ENCODE peak calls at places on chromosomes 5 and 9, in nine cellular contexts. J is IMR-90; U is breast epithelium; Y is AG04450; R is effector memory CD4-positive, alpha-beta T cell; C is mammary epithelial cell; L is GM23338; O is astrocyte; S is testis. E is an unnamed sample.

GRCh38 chr5:147539053-147539452 is 29.2 kb upstream of the DPYSL3 start:
- DNase-seq in U (no peak), O (peak; percentile 61), J (peak; percentile 46), Y (no peak), S (no peak), L (no peak), R (no peak), C (peak; percentile 42), E (no peak)

GRCh38 chr5:103228588-103228987 is 30.0 kb upstream of the MACIR start:
- DNase-seq in U (no peak), C (no peak), Y (no peak), S (no peak), O (no peak), J (no peak), R (no peak), L (no peak), E (no peak)

GRCh38 chr5:139882961-139883539 is 87.4 kb downstream of the PSD2 start:
- DNase-seq in C (peak; percentile 23), Y (no peak), J (no peak), U (no peak), S (no peak), O (no peak), R (no peak), L (no peak), E (no peak)

GRCh38 chr9:126704157-126704941 is 90.6 kb downstream of the LMX1B start:
- DNase-seq in R (no peak), U (peak; percentile 53), Y (no peak), C (peak; percentile 74), O (peak; percentile 47), J (peak; percentile 46), S (peak; percentile 63), L (no peak), E (no peak)

GRCh38 chr9:123654647-123655637 is 275.0 kb downstream of the DENND1A start:
- DNase-seq in L (no peak), O (no peak), C (no peak), J (no peak), Y (no peak), S (no peak), U (no peak), R (no peak), E (no peak)

GRCh38 chr5:59569608-59570334 is 323.8 kb downstream of the PDE4D start:
- DNase-seq in O (peak; percentile 38), R (no peak), U (no peak), L (peak; percentile 41), J (no peak), S (no peak), Y (no peak), C (no peak), E (no peak)

GRCh38 chr9:27194401-27195091 is 85.5 kb downstream of the TEK start:
- DNase-seq in U (no peak), Y (peak; percentile 37), C (peak; percentile 66), L (no peak), J (peak; percentile 87), O (peak; percentile 85), R (no peak), S (no peak), E (no peak)

GRCh38 chr9:95481000-95481399 is 35.8 kb downstream of the PTCH1 start:
- DNase-seq in O (peak; percentile 43), R (no peak), U (no peak), S (no peak), C (no peak), L (no peak), Y (no peak), J (no peak), E (no peak)

GRCh38 chr5:44536650-44537260 is 147.5 kb upstream of the FGF10 start:
- DNase-seq in U (no peak), O (no peak), R (no peak), L (peak; percentile 79), C (peak; percentile 5), S (peak; percentile 65), Y (no peak), J (peak; percentile 17), E (peak; percentile 31)

GRCh38 chr5:176409765-176410164 is 6.6 kb downstream of the CLTB start:
- DNase-seq in S (no peak), R (no peak), Y (no peak), O (no peak), L (no peak), C (no peak), U (no peak), J (no peak), E (no peak)

GRCh38 chr5:106759581-106759980 is 911.2 kb downstream of the EFNA5 start:
- DNase-seq in U (no peak), R (no peak), J (peak; percentile 25), C (no peak), L (no peak), S (no peak), O (peak; percentile 8), Y (peak; percentile 3), E (no peak)

GRCh38 chr9:105405514-105406131 is 42.2 kb upstream of the FSD1L start:
- DNase-seq in Y (no peak), R (peak; percentile 39), C (peak; percentile 22), O (peak; percentile 61), U (no peak), S (no peak), J (peak; percentile 21), L (no peak), E (no peak)

GRCh38 chr5:170248635-170249227 is 15.9 kb downstream of the C5orf58 start:
- DNase-seq in C (peak; percentile 6), R (no peak), Y (no peak), U (no peak), S (no peak), L (no peak), J (no peak), O (no peak), E (no peak)

GRCh38 chr9:105103776-105104175 is 140.7 kb upstream of the SLC44A1 start:
- DNase-seq in Y (no peak), R (no peak), O (peak; percentile 55), J (peak; percentile 33), U (no peak), L (no peak), C (peak; percentile 24), S (no peak), E (no peak)

GRCh38 chr9:121682201-121682600 is 30.8 kb downstream of the DAB2IP start:
- DNase-seq in R (no peak), C (no peak), S (no peak), L (no peak), O (no peak), U (no peak), Y (no peak), J (no peak), E (no peak)

GRCh38 chr5:173018352-173018751 is 34.8 kb downstream of the ATP6V0E1 start:
- DNase-seq in O (no peak), R (no peak), J (no peak), Y (no peak), C (no peak), U (no peak), S (no peak), L (no peak), E (no peak)

GRCh38 chr5:151118898-151119600 is 38.2 kb upstream of the TNIP1 start:
- DNase-seq in L (no peak), O (no peak), Y (no peak), S (no peak), U (no peak), R (no peak), C (no peak), J (no peak), E (no peak)
- H3K27ac ChIP-seq in L (no peak overlapping the region), O (no peak overlapping the region), Y (no peak overlapping the region), S (no peak overlapping the region), U (no peak overlapping the region), R (no peak overlapping the region), C (no peak overlapping the region), J (no peak overlapping the region), E (no peak overlapping the region)

GRCh38 chr5:51399636-51399993 is 16.4 kb downstream of the ISL1 start:
- DNase-seq in Y (no peak), S (no peak), U (no peak), C (no peak), O (no peak), R (no peak), J (no peak), L (no peak), E (no peak)
- H3K27me3 ChIP-seq in Y (peaks cover 8% of the 10 kb centered on the region), S (no peaks in the 10 kb centered on the region), U (peaks cover 50% of the 10 kb centered on the region), C (peaks cover 45% of the 10 kb centered on the region), O (peaks cover 35% of the 10 kb centered on the region), R (no peaks in the 10 kb centered on the region), J (peaks cover 10% of the 10 kb centered on the region), L (peaks cover 87% of the 10 kb centered on the region), E (peaks cover 51% of the 10 kb centered on the region)

GRCh38 chr5:178462846-178463245 is 127.3 kb downstream of the COL23A1 start:
- DNase-seq in L (no peak), O (no peak), Y (no peak), J (no peak), S (no peak), U (no peak), R (no peak), C (no peak), E (no peak)

GRCh38 chr5:178461426-178461730 is 128.8 kb downstream of the COL23A1 start:
- DNase-seq in L (no peak), O (no peak), Y (no peak), J (no peak), R (no peak), C (no peak), S (no peak), U (no peak), E (no peak)

GRCh38 chr5:178465228-178465860 is 124.8 kb downstream of the COL23A1 start:
- DNase-seq in Y (no peak), U (no peak), R (no peak), S (no peak), C (no peak), L (no peak), O (no peak), J (no peak), E (no peak)

GRCh38 chr5:178464431-178465048 is 125.7 kb downstream of the COL23A1 start:
- DNase-seq in C (no peak), J (no peak), L (no peak), R (no peak), Y (no peak), U (no peak), O (no peak), S (no peak), E (no peak)

DNA sequence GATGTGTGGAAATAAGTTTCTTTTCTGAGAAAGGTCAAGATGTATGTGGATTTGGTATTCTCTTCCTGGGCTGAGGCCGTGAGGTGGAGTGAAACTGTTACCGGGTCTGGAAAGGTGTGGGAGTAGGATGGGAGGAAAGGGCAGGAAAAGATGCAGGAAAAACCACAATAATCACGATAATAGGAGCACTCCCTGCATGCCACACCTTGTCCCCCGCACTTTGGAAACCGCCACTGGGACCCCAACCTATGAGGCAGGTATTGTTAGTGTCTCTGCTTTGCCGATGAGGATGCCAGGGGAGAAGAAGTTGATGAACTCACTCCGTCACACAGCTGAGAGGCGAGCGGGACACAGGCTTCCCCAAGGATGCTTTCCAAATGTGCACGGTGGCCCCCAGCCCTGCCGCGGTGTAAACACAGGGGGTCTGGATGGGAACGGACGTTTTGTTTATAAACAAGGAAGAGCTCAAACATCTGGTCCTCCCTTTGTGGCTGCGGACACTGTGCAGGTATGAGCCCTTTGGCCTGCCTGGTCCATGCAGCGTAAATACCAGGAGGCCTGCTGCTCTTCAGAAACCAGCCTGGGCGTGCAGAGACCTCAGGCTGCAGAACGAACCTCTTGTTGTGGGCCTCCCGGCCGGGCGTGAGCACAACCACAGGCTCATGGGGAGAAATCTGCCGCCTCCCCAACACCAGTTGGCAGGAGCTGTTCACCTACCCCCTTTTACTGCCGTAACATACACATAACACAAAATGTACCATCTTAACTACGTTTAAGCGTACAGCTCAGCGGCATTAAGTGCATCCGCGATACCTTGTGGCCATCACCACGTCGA is 126.7 kb downstream of the COL23A1 start:
- DNase-seq in O (no peak), U (no peak), J (no peak), L (no peak), S (no peak), Y (no peak), R (no peak), C (no peak), E (no peak)
- H3K27ac ChIP-seq in O (no peak overlapping the region), U (no peak overlapping the region), J (no peak overlapping the region), L (peak overlapping the region; percentile 20), S (no peak overlapping the region), Y (no peak overlapping the region), R (no peak overlapping the region), C (no peak overlapping the region), E (no peak overlapping the region)

GRCh38 chr5:135027318-135027698 is 6.7 kb downstream of the PITX1 start:
- DNase-seq in S (no peak), R (no peak), U (no peak), O (no peak), J (no peak), L (peak; percentile 58), Y (no peak), C (no peak), E (no peak)
- H3K27me3 ChIP-seq in S (no peaks in the 10 kb centered on the region), R (peaks cover 39% of the 10 kb centered on the region), U (peaks cover 53% of the 10 kb centered on the region), O (peaks cover 71% of the 10 kb centered on the region), J (no peaks in the 10 kb centered on the region), L (peaks cover 86% of the 10 kb centered on the region), Y (peaks cover 6% of the 10 kb centered on the region), C (peaks cover 15% of the 10 kb centered on the region), E (peaks cover 68% of the 10 kb centered on the region)

E was measured in iPS DF 6.9.